ENCODE peak calls at places on chromosome 6, in four cellular contexts. U, B, S and J are unnamed samples.

GRCh38 chr6:158628542-158628941 is 16.0 kb downstream of the DYNLT1 start:
- DNase-seq in B (no peak), U (no peak), S (no peak), J (no peak)

GRCh38 chr6:130018830-130019795 is 732 bp downstream of the L3MBTL3 start:
- DNase-seq in S (no peak), B (no peak), U (peak), J (no peak)

GRCh38 chr6:106448000-106448426 is 87.5 kb downstream of the CRYBG1 start:
- DNase-seq in S (no peak), U (peak), B (no peak), J (no peak)

GRCh38 chr6:41732601-41733348 is 2.6 kb downstream of the TFEB start:
- DNase-seq in S (no peak), U (peak), B (no peak), J (no peak)

GRCh38 chr6:167576050-167576741 is 250.5 kb upstream of the AFDN start:
- DNase-seq in B (no peak), S (no peak), U (no peak), J (no peak)

GRCh38 chr6:118387921-118388701 is 160.0 kb upstream of the PLN start:
- DNase-seq in B (peak), S (peak), U (no peak), J (peak)

GRCh38 chr6:139016337-139017213 is 12.0 kb upstream of the ABRACL start:
- DNase-seq in U (peak), S (no peak), B (no peak), J (no peak)

GRCh38 chr6:167930300-167930699 is 67.2 kb upstream of the KIF25 start:
- DNase-seq in U (no peak), B (no peak), S (no peak), J (no peak)

GRCh38 chr6:73732845-73733675 is 37.1 kb downstream of the CD109 start:
- DNase-seq in B (peak), S (peak), U (peak), J (no peak)

GRCh38 chr6:157235600-157236039 is 87.7 kb downstream of the TMEM242 start:
- DNase-seq in U (peak), B (no peak), S (no peak), J (no peak)

GRCh38 chr6:148869589-148869988 is 122.8 kb downstream of the UST start:
- DNase-seq in U (no peak), S (peak), B (peak), J (peak)

GRCh38 chr6:163814494-163815364 is 400.2 kb downstream of the QKI start:
- DNase-seq in B (peak), U (no peak), S (peak), J (peak)

GRCh38 chr6:90382760-90383159 is 86.1 kb upstream of the BACH2 start:
- DNase-seq in B (no peak), S (no peak), U (no peak), J (no peak)

GRCh38 chr6:110809792-110810191 is 5.5 kb downstream of the CDK19 start:
- DNase-seq in S (no peak), U (no peak), B (no peak), J (no peak)

GRCh38 chr6:105504660-105505059 is 101.8 kb upstream of the PREP start:
- DNase-seq in B (no peak), U (no peak), S (no peak), J (no peak)

GRCh38 chr6:11496152-11497060 is 41.1 kb upstream of the TMEM170B start:
- DNase-seq in B (peak), S (peak), U (peak), J (peak)

GRCh38 chr6:14747881-14748520 is 497.9 kb upstream of the JARID2 start:
- DNase-seq in S (peak), U (no peak), B (no peak), J (peak)

GRCh38 chr6:66328181-66328580 is 621.2 kb upstream of the EYS start:
- DNase-seq in B (no peak), S (no peak), U (no peak), J (no peak)

GRCh38 chr6:32188381-32189081 is 1.5 kb downstream of the PBX2 start:
- DNase-seq in S (no peak), U (no peak), B (no peak), J (no peak)

GRCh38 chr6:159761135-159761872 is 541 bp upstream of the ACAT2 start:
- DNase-seq in U (peak), B (no peak), S (no peak), J (no peak)

GRCh38 chr6:37850728-37851285 is 31.3 kb downstream of the ZFAND3 start:
- DNase-seq in U (no peak), B (no peak), S (no peak), J (no peak)

GRCh38 chr6:3195695-3196497 is 31.6 kb downstream of the TUBB2B start:
- DNase-seq in B (no peak), S (no peak), U (no peak), J (no peak)

GRCh38 chr6:169070506-169071176 is 183.0 kb downstream of the THBS2 start:
- DNase-seq in U (no peak), S (peak), B (peak), J (peak)

GRCh38 chr6:170094686-170095272 is 196.1 kb downstream of the DLL1 start:
- DNase-seq in B (no peak), S (no peak), U (no peak), J (no peak)

GRCh38 chr6:16324622-16325225 is 86.3 kb downstream of the GMPR start:
- DNase-seq in U (no peak), B (no peak), S (no peak), J (no peak)

GRCh38 chr6:31775633-31776263 is 1.4 kb downstream of the VWA7 start:
- DNase-seq in U (no peak), S (no peak), B (no peak), J (no peak)

GRCh38 chr6:155026366-155027045 is 31.4 kb downstream of the TIAM2 start:
- DNase-seq in B (peak), S (peak), U (no peak), J (peak)

GRCh38 chr6:73898599-73898998 is 202.6 kb downstream of the CD109 start:
- DNase-seq in U (no peak), S (no peak), B (no peak), J (no peak)

GRCh38 chr6:154933181-154933827 is 61.8 kb upstream of the TIAM2 start:
- DNase-seq in U (no peak), B (no peak), S (no peak), J (no peak)

GRCh38 chr6:157989541-157990289 is 8.1 kb downstream of the SYNJ2 start:
- DNase-seq in B (no peak), U (no peak), S (no peak), J (no peak)

GRCh38 chr6:68226460-68226859 is 408.6 kb upstream of the ADGRB3 start:
- DNase-seq in B (no peak), S (no peak), U (no peak), J (no peak)

GRCh38 chr6:85465762-85466161 is 15.9 kb downstream of the NT5E start:
- DNase-seq in S (no peak), B (no peak), U (no peak), J (no peak)

DNA sequence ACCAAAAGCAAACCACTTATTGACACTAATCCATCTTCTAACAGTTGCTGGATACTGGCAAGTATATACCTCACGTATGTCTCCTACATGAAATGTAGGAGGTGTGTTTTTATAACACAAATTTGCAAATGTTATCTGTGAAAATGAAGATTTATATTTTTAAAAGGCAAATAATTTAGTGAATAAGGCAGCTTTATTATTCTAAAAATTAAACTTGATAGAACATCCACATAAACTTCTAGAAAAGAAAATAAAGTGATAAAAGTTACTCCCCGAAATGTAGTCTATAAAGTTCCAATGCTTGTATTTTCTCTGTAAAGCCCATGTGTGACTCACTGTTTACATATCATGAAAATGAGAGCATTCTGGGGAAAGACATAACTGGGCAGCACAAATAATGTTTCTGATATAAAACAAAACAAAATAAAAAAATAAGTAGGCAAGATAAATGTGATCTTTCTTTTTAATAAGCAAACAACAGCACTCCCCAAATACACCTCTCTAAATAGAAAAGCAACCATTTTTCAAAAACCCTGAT is 84.4 kb downstream of the MAP7 start:
- DNase-seq in S (no peak), U (no peak), B (no peak), J (no peak)
- TF ChIP-seq CTCF in S (no peak), U (no peak), B (no peak), J (no peak)

DNA sequence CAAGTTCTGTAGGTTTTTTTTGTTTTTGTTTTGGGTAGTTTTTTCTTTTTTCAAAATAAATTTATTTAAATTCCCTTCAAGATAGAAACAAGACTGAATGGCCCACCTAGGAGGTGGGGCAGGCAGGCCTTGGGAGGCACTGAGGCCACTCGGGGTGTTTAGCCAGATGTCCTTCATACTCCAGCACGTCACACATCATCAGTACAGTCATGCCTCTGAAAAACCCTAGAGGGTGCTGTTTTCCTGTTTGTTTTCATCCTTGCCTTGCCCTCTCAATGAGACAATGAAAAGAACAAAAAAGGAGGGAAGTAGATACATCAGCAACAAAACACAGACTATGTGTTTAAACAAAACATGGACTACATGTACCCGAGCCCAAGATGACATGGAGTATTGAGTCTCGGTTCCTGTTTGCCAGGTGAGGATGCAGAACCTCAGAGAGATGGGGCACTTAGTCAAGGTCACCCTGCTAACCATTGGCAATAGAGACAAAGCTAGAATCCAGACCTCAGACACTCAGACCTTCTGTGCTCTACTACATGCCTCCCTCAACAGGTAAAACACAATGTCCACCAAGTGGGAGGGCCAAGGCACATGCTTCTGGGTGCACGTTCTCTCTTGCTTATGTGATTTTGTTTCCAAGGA is 26.8 kb upstream of the CLIC5 start:
- DNase-seq in S (no peak), U (peak), B (peak), J (no peak)
- TF ChIP-seq CTCF in S (peak), U (peak), B (peak), J (peak)

GRCh38 chr6:43383021-43383667 is 13.7 kb upstream of the ZNF318 start:
- DNase-seq in B (no peak), S (no peak), U (no peak), J (peak)

GRCh38 chr6:43375693-43376092 is 6.2 kb upstream of the ZNF318 start:
- DNase-seq in B (no peak), S (no peak), U (no peak), J (no peak)

GRCh38 chr6:43376551-43376981 is 7.1 kb upstream of the ZNF318 start:
- DNase-seq in S (no peak), B (no peak), U (no peak), J (no peak)

GRCh38 chr6:43377710-43378229 is 8.3 kb upstream of the ZNF318 start:
- DNase-seq in U (no peak), S (no peak), B (no peak), J (no peak)

DNA sequence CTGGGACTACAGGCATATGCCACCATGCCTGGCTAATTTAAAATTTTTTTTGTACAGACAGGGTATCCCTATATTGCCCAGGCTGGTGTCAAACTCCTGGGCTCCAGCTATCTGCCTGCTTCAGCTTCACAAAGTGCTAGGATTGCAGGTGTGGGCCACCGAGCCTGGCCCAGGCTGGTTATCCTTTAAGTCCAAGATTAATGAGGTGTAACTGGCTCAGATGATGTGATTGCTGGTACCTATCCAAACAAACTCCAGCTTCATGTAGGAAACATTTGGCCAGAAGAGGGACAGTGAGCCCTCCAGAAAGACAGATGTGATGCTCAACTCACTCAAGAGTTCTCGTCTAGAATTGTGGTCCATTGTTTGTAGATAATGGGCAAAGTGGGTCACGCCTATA is 9.2 kb upstream of the ZNF318 start:
- DNase-seq in S (no peak), B (no peak), U (no peak), J (no peak)
- TF ChIP-seq CTCF in S (no peak), B (no peak), U (no peak), J (no peak)

DNA sequence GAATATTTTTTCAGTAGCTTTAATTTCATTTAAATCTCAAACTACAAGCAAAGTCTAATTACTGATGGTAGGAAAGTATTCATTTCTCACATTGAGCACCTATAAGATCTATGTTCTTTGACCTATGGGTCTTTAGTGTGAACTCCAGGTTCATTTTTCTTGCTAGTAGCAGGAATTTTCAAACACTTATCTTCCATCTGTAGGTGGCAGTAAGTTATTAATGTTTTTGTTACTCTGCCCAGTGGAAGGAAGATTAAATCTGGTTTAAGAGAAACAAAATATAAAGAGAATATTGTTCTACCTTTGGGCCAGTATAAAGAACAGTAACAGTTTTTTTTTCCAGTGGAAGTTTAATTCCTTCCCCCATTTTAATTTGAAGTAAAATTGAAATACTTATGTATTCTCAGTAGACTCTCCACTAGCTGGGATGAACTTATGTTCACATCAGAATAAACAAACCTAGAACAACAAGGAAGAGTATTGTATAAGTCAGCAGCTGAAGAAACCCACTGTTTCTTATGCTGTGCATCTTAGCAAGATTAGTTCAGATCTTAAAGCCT is 328.2 kb downstream of the PHF3 start:
- DNase-seq in U (no peak), B (no peak), S (no peak), J (no peak)
- TF ChIP-seq CTCF in U (no peak), B (no peak), S (no peak), J (no peak)